ENCODE peak calls at places on chromosomes 2 and 18, in eight cellular contexts. One of them, this sample, is unnamed.

GRCh38 chr2:173286153-173286809 is 68.4 kb upstream of the CDCA7 start:
- DNase-seq in heart left ventricle: no peak
- DNase-seq in AG09309: no peak
- DNase-seq in HL-60: no peak
- DNase-seq in fibroblast of mammary gland: no peak
- DNase-seq in transverse colon: no peak
- DNase-seq in PC-3: peak; percentile 9
- DNase-seq in cardiac fibroblast: no peak
- DNase-seq in this sample: no peak

GRCh38 chr2:18536697-18537096 is 23.8 kb downstream of the RDH14 start:
- DNase-seq in heart left ventricle: no peak
- DNase-seq in AG09309: no peak
- DNase-seq in HL-60: no peak
- DNase-seq in fibroblast of mammary gland: no peak
- DNase-seq in transverse colon: no peak
- DNase-seq in PC-3: no peak
- DNase-seq in cardiac fibroblast: no peak
- DNase-seq in this sample: no peak

GRCh38 chr2:138182913-138183312 is 218.6 kb downstream of the HNMT start:
- DNase-seq in heart left ventricle: no peak
- DNase-seq in AG09309: peak; percentile 14
- DNase-seq in HL-60: no peak
- DNase-seq in fibroblast of mammary gland: peak; percentile 36
- DNase-seq in transverse colon: no peak
- DNase-seq in PC-3: no peak
- DNase-seq in cardiac fibroblast: peak; percentile 40
- DNase-seq in this sample: peak; percentile 25

GRCh38 chr2:168780671-168781071 is 21.8 kb upstream of the NOSTRIN start:
- DNase-seq in heart left ventricle: no peak
- DNase-seq in AG09309: no peak
- DNase-seq in HL-60: no peak
- DNase-seq in fibroblast of mammary gland: peak; percentile 20
- DNase-seq in transverse colon: no peak
- DNase-seq in PC-3: peak; percentile 59
- DNase-seq in cardiac fibroblast: peak; percentile 27
- DNase-seq in this sample: no peak

GRCh38 chr2:189261431-189261841 is 81.9 kb upstream of the COL5A2 start:
- DNase-seq in heart left ventricle: no peak
- DNase-seq in AG09309: no peak
- DNase-seq in HL-60: no peak
- DNase-seq in fibroblast of mammary gland: peak; percentile 93
- DNase-seq in transverse colon: no peak
- DNase-seq in PC-3: peak; percentile 97
- DNase-seq in cardiac fibroblast: peak; percentile 93
- DNase-seq in this sample: peak; percentile 54

GRCh38 chr2:129857200-129857599 is 122.3 kb upstream of the RAB6C start:
- DNase-seq in heart left ventricle: no peak
- DNase-seq in AG09309: no peak
- DNase-seq in HL-60: no peak
- DNase-seq in fibroblast of mammary gland: no peak
- DNase-seq in transverse colon: no peak
- DNase-seq in PC-3: no peak
- DNase-seq in cardiac fibroblast: no peak
- DNase-seq in this sample: no peak

GRCh38 chr2:154403242-154403790 is 295.2 kb upstream of the KCNJ3 start:
- DNase-seq in heart left ventricle: no peak
- DNase-seq in AG09309: no peak
- DNase-seq in HL-60: no peak
- DNase-seq in fibroblast of mammary gland: no peak
- DNase-seq in transverse colon: no peak
- DNase-seq in PC-3: no peak
- DNase-seq in cardiac fibroblast: no peak
- DNase-seq in this sample: no peak

GRCh38 chr2:32931945-32932709 is 14.6 kb upstream of the LTBP1 start:
- DNase-seq in heart left ventricle: no peak
- DNase-seq in AG09309: no peak
- DNase-seq in HL-60: no peak
- DNase-seq in fibroblast of mammary gland: no peak
- DNase-seq in transverse colon: no peak
- DNase-seq in PC-3: peak; percentile 22
- DNase-seq in cardiac fibroblast: no peak
- DNase-seq in this sample: no peak

GRCh38 chr2:25257931-25258771 is 83.6 kb downstream of the DNMT3A start:
- DNase-seq in heart left ventricle: no peak
- DNase-seq in AG09309: no peak
- DNase-seq in HL-60: no peak
- DNase-seq in fibroblast of mammary gland: no peak
- DNase-seq in transverse colon: no peak
- DNase-seq in PC-3: no peak
- DNase-seq in cardiac fibroblast: no peak
- DNase-seq in this sample: no peak

GRCh38 chr2:155115856-155116255 is 417.4 kb downstream of the KCNJ3 start:
- DNase-seq in heart left ventricle: no peak
- DNase-seq in AG09309: no peak
- DNase-seq in HL-60: no peak
- DNase-seq in fibroblast of mammary gland: no peak
- DNase-seq in transverse colon: no peak
- DNase-seq in PC-3: no peak
- DNase-seq in cardiac fibroblast: no peak
- DNase-seq in this sample: no peak

DNA sequence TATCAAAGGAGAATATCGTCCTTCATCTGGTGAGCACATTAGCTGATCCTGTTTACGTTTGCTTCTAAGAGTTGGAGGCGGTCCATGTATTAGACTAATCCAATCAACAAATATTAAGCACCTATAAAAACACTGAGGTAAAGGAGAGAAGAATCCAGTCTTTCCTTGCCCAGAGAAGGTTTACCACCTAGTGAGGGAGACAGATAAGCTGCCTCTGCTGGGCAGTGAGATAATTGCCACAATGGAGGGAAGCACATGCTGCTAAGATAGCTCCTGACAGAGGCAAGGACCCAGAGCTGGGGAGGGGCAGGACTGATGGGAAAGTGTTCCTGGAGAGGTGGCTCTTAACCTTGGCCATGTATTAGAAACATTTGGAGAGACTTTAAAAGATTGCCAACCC is 36.7 kb upstream of the ST8SIA5 start:
- DNase-seq in heart left ventricle: no peak
- DNase-seq in AG09309: no peak
- DNase-seq in HL-60: no peak
- DNase-seq in fibroblast of mammary gland: no peak
- DNase-seq in transverse colon: no peak
- DNase-seq in PC-3: peak; percentile 2
- DNase-seq in cardiac fibroblast: no peak
- DNase-seq in this sample: no peak
- TF ChIP-seq CTCF in heart left ventricle: no peak
- TF ChIP-seq CTCF in AG09309: no peak
- TF ChIP-seq CTCF in HL-60: no peak
- TF ChIP-seq CTCF in fibroblast of mammary gland: peak; percentile 9
- TF ChIP-seq CTCF in transverse colon: no peak
- TF ChIP-seq CTCF in PC-3: no peak
- TF ChIP-seq CTCF in cardiac fibroblast: no peak
- TF ChIP-seq CTCF in this sample: peak; percentile 13

DNA sequence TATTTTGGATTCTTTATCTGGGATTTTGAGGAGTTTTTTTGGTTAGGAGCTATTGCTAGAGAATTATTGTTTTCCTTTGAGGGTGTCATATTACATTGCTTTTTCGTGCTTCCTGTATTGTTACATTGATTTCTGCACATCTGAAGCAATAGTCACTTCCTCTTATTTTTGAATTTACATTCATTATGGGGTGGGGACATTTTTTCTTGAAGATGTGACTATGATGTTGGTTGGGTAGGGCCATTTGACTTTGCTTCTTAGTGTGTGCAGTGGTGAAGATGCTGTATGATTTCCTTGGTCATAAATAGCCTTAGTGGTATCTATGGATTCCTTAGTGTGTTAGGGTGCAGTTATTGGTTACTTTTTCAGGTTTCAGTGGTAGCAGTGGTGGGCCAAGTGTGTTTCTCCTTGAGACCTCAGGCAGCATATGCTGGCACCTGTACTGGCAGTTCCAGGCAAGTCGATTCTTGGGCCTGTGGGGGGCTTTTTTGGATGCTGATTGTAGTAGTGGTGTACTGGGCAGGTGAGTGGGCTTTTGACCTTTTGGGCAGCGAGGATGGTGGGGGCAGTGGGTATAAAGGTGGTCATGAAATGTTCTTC is 61.8 kb downstream of the ARHGAP25 start:
- DNase-seq in heart left ventricle: no peak
- DNase-seq in AG09309: no peak
- DNase-seq in HL-60: peak; percentile 49
- DNase-seq in fibroblast of mammary gland: peak; percentile 14
- DNase-seq in transverse colon: no peak
- DNase-seq in PC-3: peak; percentile 30
- DNase-seq in cardiac fibroblast: peak; percentile 65
- DNase-seq in this sample: no peak
- H3K4me3 ChIP-seq in heart left ventricle: no peak overlapping the region
- H3K4me3 ChIP-seq in AG09309: no peak overlapping the region
- H3K4me3 ChIP-seq in HL-60: no peak overlapping the region
- H3K4me3 ChIP-seq in fibroblast of mammary gland: no peak overlapping the region
- H3K4me3 ChIP-seq in transverse colon: no peak overlapping the region
- H3K4me3 ChIP-seq in PC-3: no peak overlapping the region
- H3K4me3 ChIP-seq in cardiac fibroblast: no peak overlapping the region
- H3K4me3 ChIP-seq in this sample: no peak overlapping the region

DNA sequence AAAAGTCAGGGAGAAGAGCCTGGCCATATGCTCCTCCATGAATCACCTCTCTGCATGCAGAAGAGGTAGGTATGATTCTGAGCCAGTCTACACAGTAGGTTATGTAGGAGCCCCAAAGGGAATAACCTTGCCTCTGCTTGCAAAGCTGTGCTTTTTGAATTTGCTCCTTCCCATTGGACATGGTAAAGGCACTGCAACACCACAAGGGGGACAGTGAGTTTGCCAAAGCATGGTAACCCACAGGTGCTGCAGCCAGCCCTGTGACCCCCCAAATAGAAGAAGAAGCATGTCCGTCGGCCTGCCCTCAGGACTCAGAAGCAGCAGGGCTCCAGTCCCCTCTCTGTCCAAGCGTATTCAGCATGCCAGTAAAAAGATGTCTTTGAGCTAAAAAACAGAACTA is 51.0 kb upstream of the BCL2L11 start:
- DNase-seq in heart left ventricle: no peak
- DNase-seq in AG09309: no peak
- DNase-seq in HL-60: no peak
- DNase-seq in fibroblast of mammary gland: no peak
- DNase-seq in transverse colon: no peak
- DNase-seq in PC-3: no peak
- DNase-seq in cardiac fibroblast: no peak
- DNase-seq in this sample: no peak
- TF ChIP-seq CTCF in heart left ventricle: no peak
- TF ChIP-seq CTCF in AG09309: no peak
- TF ChIP-seq CTCF in HL-60: no peak
- TF ChIP-seq CTCF in fibroblast of mammary gland: peak; percentile 23
- TF ChIP-seq CTCF in transverse colon: no peak
- TF ChIP-seq CTCF in PC-3: peak; percentile 29
- TF ChIP-seq CTCF in cardiac fibroblast: no peak
- TF ChIP-seq CTCF in this sample: no peak

GRCh38 chr2:112141623-112142001 is 3.4 kb downstream of the FBLN7 start:
- DNase-seq in heart left ventricle: no peak
- DNase-seq in AG09309: no peak
- DNase-seq in HL-60: no peak
- DNase-seq in fibroblast of mammary gland: no peak
- DNase-seq in transverse colon: no peak
- DNase-seq in PC-3: no peak
- DNase-seq in cardiac fibroblast: no peak
- DNase-seq in this sample: no peak

GRCh38 chr2:112138143-112139032 is at the start of gene FBLN7:
- DNase-seq in heart left ventricle: no peak
- DNase-seq in AG09309: no peak
- DNase-seq in HL-60: peak; percentile 15
- DNase-seq in fibroblast of mammary gland: no peak
- DNase-seq in transverse colon: no peak
- DNase-seq in PC-3: no peak
- DNase-seq in cardiac fibroblast: peak; percentile 23
- DNase-seq in this sample: peak; percentile 13

GRCh38 chr2:112142525-112143078 is 4.4 kb downstream of the FBLN7 start:
- DNase-seq in heart left ventricle: no peak
- DNase-seq in AG09309: no peak
- DNase-seq in HL-60: no peak
- DNase-seq in fibroblast of mammary gland: no peak
- DNase-seq in transverse colon: no peak
- DNase-seq in PC-3: no peak
- DNase-seq in cardiac fibroblast: no peak
- DNase-seq in this sample: no peak

GRCh38 chr2:112140899-112141622 is 2.9 kb downstream of the FBLN7 start:
- DNase-seq in heart left ventricle: no peak
- DNase-seq in AG09309: no peak
- DNase-seq in HL-60: no peak
- DNase-seq in fibroblast of mammary gland: no peak
- DNase-seq in transverse colon: no peak
- DNase-seq in PC-3: no peak
- DNase-seq in cardiac fibroblast: no peak
- DNase-seq in this sample: no peak

GRCh38 chr2:112140413-112140802 is 2.2 kb downstream of the FBLN7 start:
- DNase-seq in heart left ventricle: no peak
- DNase-seq in AG09309: no peak
- DNase-seq in HL-60: no peak
- DNase-seq in fibroblast of mammary gland: no peak
- DNase-seq in transverse colon: no peak
- DNase-seq in PC-3: no peak
- DNase-seq in cardiac fibroblast: no peak
- DNase-seq in this sample: no peak
- H3K4me3 ChIP-seq in heart left ventricle: peak overlapping the region; percentile 45
- H3K4me3 ChIP-seq in AG09309: peak overlapping the region; percentile 43
- H3K4me3 ChIP-seq in HL-60: no peak overlapping the region
- H3K4me3 ChIP-seq in fibroblast of mammary gland: peak overlapping the region; percentile 34
- H3K4me3 ChIP-seq in transverse colon: no peak overlapping the region
- H3K4me3 ChIP-seq in PC-3: peak overlapping the region; percentile 59
- H3K4me3 ChIP-seq in cardiac fibroblast: peak overlapping the region; percentile 15
- H3K4me3 ChIP-seq in this sample: peak overlapping the region; percentile 29

GRCh38 chr2:226605642-226606041 is 194.0 kb downstream of the IRS1 start:
- DNase-seq in heart left ventricle: no peak
- DNase-seq in AG09309: no peak
- DNase-seq in HL-60: no peak
- DNase-seq in fibroblast of mammary gland: no peak
- DNase-seq in transverse colon: no peak
- DNase-seq in PC-3: no peak
- DNase-seq in cardiac fibroblast: no peak
- DNase-seq in this sample: no peak

GRCh38 chr2:226603606-226604005 is 196.0 kb downstream of the IRS1 start:
- DNase-seq in heart left ventricle: no peak
- DNase-seq in AG09309: no peak
- DNase-seq in HL-60: no peak
- DNase-seq in fibroblast of mammary gland: no peak
- DNase-seq in transverse colon: no peak
- DNase-seq in PC-3: no peak
- DNase-seq in cardiac fibroblast: no peak
- DNase-seq in this sample: no peak

GRCh38 chr2:226601881-226602280 is 197.7 kb downstream of the IRS1 start:
- DNase-seq in heart left ventricle: no peak
- DNase-seq in AG09309: no peak
- DNase-seq in HL-60: no peak
- DNase-seq in fibroblast of mammary gland: peak; percentile 75
- DNase-seq in transverse colon: no peak
- DNase-seq in PC-3: no peak
- DNase-seq in cardiac fibroblast: peak; percentile 57
- DNase-seq in this sample: peak; percentile 74

GRCh38 chr2:226600184-226600583 is 199.4 kb downstream of the IRS1 start:
- DNase-seq in heart left ventricle: no peak
- DNase-seq in AG09309: no peak
- DNase-seq in HL-60: no peak
- DNase-seq in fibroblast of mammary gland: no peak
- DNase-seq in transverse colon: no peak
- DNase-seq in PC-3: no peak
- DNase-seq in cardiac fibroblast: peak; percentile 74
- DNase-seq in this sample: peak; percentile 83
- TF ChIP-seq CTCF in heart left ventricle: no peak
- TF ChIP-seq CTCF in AG09309: no peak
- TF ChIP-seq CTCF in HL-60: no peak
- TF ChIP-seq CTCF in fibroblast of mammary gland: no peak
- TF ChIP-seq CTCF in transverse colon: no peak
- TF ChIP-seq CTCF in PC-3: no peak
- TF ChIP-seq CTCF in cardiac fibroblast: no peak
- TF ChIP-seq CTCF in this sample: no peak

This sample was measured in AG10803.